ENCODE peak calls at places on chromosomes 1 and 21, in six cellular contexts. G is CD8-positive, alpha-beta memory T cell; P is anterior cingulate cortex; M is H4; I is choroid plexus epithelial cell; B is CD4-positive, alpha-beta memory T cell. K is an unnamed sample.

GRCh38 chr1:181251001-181251712 is 162.7 kb downstream of the IER5 start:
- DNase-seq in G (no peak), B (no peak), M (no peak), P (no peak), I (peak), K (no peak)

GRCh38 chr1:22884806-22885559 is 87.7 kb downstream of the LACTBL1 start:
- DNase-seq in P (no peak), G (peak), B (no peak), I (no peak), M (no peak), K (peak)

GRCh38 chr1:162736633-162737067 is 53.9 kb upstream of the HSD17B7 start:
- DNase-seq in M (no peak), G (no peak), I (no peak), P (no peak), B (no peak), K (no peak)

GRCh38 chr1:33317354-33317753 is 3.5 kb downstream of the A3GALT2 start:
- DNase-seq in B (no peak), G (no peak), I (no peak), P (no peak), M (no peak), K (no peak)

GRCh38 chr1:39122056-39122455 is 82.4 kb upstream of the MACF1 start:
- DNase-seq in G (no peak), B (no peak), M (no peak), P (no peak), I (no peak), K (no peak)

GRCh38 chr1:52632732-52633290 is at the start of gene SHISAL2A:
- DNase-seq in B (peak), G (peak), P (no peak), I (no peak), M (no peak), K (no peak)

GRCh38 chr1:203636306-203636705 is 9.7 kb downstream of the ATP2B4 start:
- DNase-seq in P (no peak), M (no peak), G (no peak), B (no peak), I (no peak), K (no peak)

GRCh38 chr1:188665477-188665876 is 1812.2 kb downstream of the BRINP3 start:
- DNase-seq in B (no peak), M (no peak), G (no peak), P (no peak), I (no peak), K (no peak)

GRCh38 chr1:82110366-82111254 is 309.9 kb downstream of the ADGRL2 start:
- DNase-seq in B (no peak), G (no peak), P (no peak), I (peak), M (no peak), K (no peak)

GRCh38 chr1:165253818-165254254 is 102.7 kb downstream of the LMX1A start:
- DNase-seq in M (no peak), G (no peak), B (no peak), I (no peak), P (no peak), K (no peak)

GRCh38 chr1:203189951-203190352 is 3.4 kb upstream of the CHI3L1 start:
- DNase-seq in G (no peak), M (no peak), I (no peak), P (peak), B (no peak), K (no peak)

GRCh38 chr1:169594391-169594790 is 8.1 kb upstream of the F5 start:
- DNase-seq in P (no peak), I (no peak), B (no peak), M (no peak), G (no peak), K (no peak)

GRCh38 chr1:24318988-24319863 is at the start of gene GRHL3:
- DNase-seq in M (no peak), P (no peak), B (peak), I (peak), G (no peak), K (no peak)

GRCh38 chr1:184932319-184932718 is 42.0 kb downstream of the NIBAN1 start:
- DNase-seq in B (no peak), P (no peak), I (no peak), G (no peak), M (no peak), K (no peak)

GRCh38 chr1:10045480-10046355 is 13.0 kb downstream of the UBE4B start:
- DNase-seq in I (peak), G (no peak), M (peak), P (peak), B (no peak), K (no peak)

GRCh38 chr1:18045654-18046053 is 61.9 kb upstream of the IGSF21 start:
- DNase-seq in M (no peak), I (no peak), B (no peak), P (no peak), G (no peak), K (no peak)

GRCh38 chr21:23111070-23111605 is 2112.9 kb downstream of the NCAM2 start:
- DNase-seq in I (no peak), B (no peak), G (no peak), P (no peak), M (no peak), K (no peak)

GRCh38 chr1:207277241-207277640 is 44.2 kb upstream of the CD55 start:
- DNase-seq in I (no peak), G (no peak), B (no peak), M (no peak), P (no peak), K (no peak)

GRCh38 chr1:12230549-12231275 is 882 bp downstream of the VPS13D start:
- DNase-seq in M (no peak), I (no peak), G (no peak), P (no peak), B (peak), K (no peak)

GRCh38 chr1:66641851-66642473 is 108.0 kb downstream of the SGIP1 start:
- DNase-seq in P (no peak), M (no peak), B (no peak), I (no peak), G (no peak), K (no peak)

GRCh38 chr1:8408151-8408839 is 90.4 kb downstream of the SLC45A1 start:
- DNase-seq in M (peak), I (peak), G (no peak), P (peak), B (no peak), K (no peak)

GRCh38 chr1:46413596-46413985 is 19.5 kb downstream of the FAAH start:
- DNase-seq in M (peak), G (peak), P (no peak), I (peak), B (peak), K (peak)

GRCh38 chr1:36083635-36084501 is at the start of gene TEKT2:
- DNase-seq in B (no peak), M (no peak), I (peak), P (peak), G (no peak), K (no peak)

GRCh38 chr1:87334351-87335174 is 5.9 kb downstream of the LMO4 start:
- DNase-seq in I (peak), P (no peak), G (no peak), M (no peak), B (peak), K (peak)

GRCh38 chr1:241789061-241789460 is 58.9 kb upstream of the EXO1 start:
- DNase-seq in P (no peak), B (no peak), M (no peak), I (no peak), G (no peak), K (no peak)

GRCh38 chr1:200367841-200368534 is 41.8 kb downstream of the ZNF281 start:
- DNase-seq in M (no peak), I (peak), G (no peak), B (no peak), P (peak), K (no peak)

GRCh38 chr1:61776091-61776490 is 33.8 kb downstream of the PATJ start:
- DNase-seq in M (no peak), B (no peak), P (no peak), G (no peak), I (no peak), K (peak)

GRCh38 chr1:97412155-97412554 is 508.7 kb downstream of the DPYD start:
- DNase-seq in B (no peak), P (no peak), I (peak), M (no peak), G (no peak), K (no peak)

GRCh38 chr1:33244143-33244808 is 12.0 kb upstream of the ZNF362 start:
- DNase-seq in I (no peak), M (peak), B (no peak), P (no peak), G (no peak), K (no peak)

GRCh38 chr1:230905733-230906132 is 37.4 kb upstream of the C1orf198 start:
- DNase-seq in P (no peak), G (no peak), B (no peak), I (no peak), M (peak), K (no peak)

GRCh38 chr1:75100481-75101092 is 33.6 kb upstream of the LHX8 start:
- DNase-seq in G (no peak), B (no peak), I (no peak), M (no peak), P (no peak), K (no peak)